ENCODE peak calls at places on chromosome 7, in five cellular contexts. J is lower lobe of right lung, X is cardiac muscle cell, N is cardiac fibroblast, R is endothelial cell. D is an unnamed sample.

GRCh38 chr7:19111474-19112143 is 5.8 kb downstream of the TWIST1 start:
- DNase-seq in X (no peak), J (no peak), N (no peak), R (no peak), D (no peak)

GRCh38 chr7:95736635-95737034 is 35.7 kb upstream of the DYNC1I1 start:
- DNase-seq in N (no peak), X (no peak), R (no peak), J (no peak), D (no peak)

GRCh38 chr7:34327681-34328080 is 330.3 kb upstream of the NPSR1 start:
- DNase-seq in R (no peak), J (no peak), X (no peak), N (peak), D (no peak)

GRCh38 chr7:99196536-99197288 is 11.2 kb downstream of the KPNA7 start:
- DNase-seq in N (peak), X (peak), R (no peak), J (no peak), D (no peak)

GRCh38 chr7:1852781-1853618 is 182.9 kb downstream of the ELFN1 start:
- DNase-seq in J (peak), X (no peak), N (no peak), R (no peak), D (no peak)

GRCh38 chr7:44050121-44050914 is 5.8 kb downstream of the DBNL start:
- DNase-seq in R (no peak), N (no peak), J (no peak), X (no peak), D (no peak)

GRCh38 chr7:136116186-136116585 is 139.0 kb upstream of the MTPN start:
- DNase-seq in N (no peak), X (no peak), R (no peak), J (no peak), D (no peak)

GRCh38 chr7:90661290-90662151 is 65.4 kb downstream of the CDK14 start:
- DNase-seq in J (no peak), R (no peak), N (peak), X (peak), D (no peak)

GRCh38 chr7:13897825-13898224 is 91.6 kb downstream of the ETV1 start:
- DNase-seq in R (no peak), X (peak), N (peak), J (no peak), D (no peak)

GRCh38 chr7:5296627-5297226 is 14.0 kb downstream of the SLC29A4 start:
- DNase-seq in X (no peak), J (peak), R (peak), N (no peak), D (peak)

GRCh38 chr7:150388709-150389531 is 9.8 kb downstream of the ZNF775 start:
- DNase-seq in N (no peak), J (peak), X (peak), R (no peak), D (no peak)

GRCh38 chr7:30460246-30460633 is 18.3 kb downstream of the NOD1 start:
- DNase-seq in X (peak), R (no peak), N (no peak), J (no peak), D (no peak)

GRCh38 chr7:157423348-157423747 is 86.5 kb downstream of the DNAJB6 start:
- DNase-seq in N (peak), R (no peak), X (peak), J (no peak), D (no peak)

GRCh38 chr7:44368885-44369284 is 43.5 kb upstream of the CAMK2B start:
- DNase-seq in N (peak), R (no peak), J (no peak), X (no peak), D (no peak)

GRCh38 chr7:148472406-148472805 is 118.2 kb upstream of the C7orf33 start:
- DNase-seq in J (no peak), R (no peak), N (no peak), X (no peak), D (no peak)

GRCh38 chr7:30510124-30511074 is 5.8 kb upstream of the GGCT start:
- DNase-seq in J (peak), N (peak), X (peak), R (peak), D (no peak)

GRCh38 chr7:11775401-11775800 is 56.6 kb downstream of the THSD7A start:
- DNase-seq in N (no peak), R (no peak), X (no peak), J (no peak), D (no peak)

GRCh38 chr7:119197872-119198527 is 973.5 kb downstream of the ANKRD7 start:
- DNase-seq in J (no peak), X (peak), N (peak), R (peak), D (peak)

GRCh38 chr7:144975882-144976281 is 140.0 kb upstream of the TPK1 start:
- DNase-seq in N (no peak), X (no peak), J (no peak), R (no peak), D (no peak)

GRCh38 chr7:137572071-137572784 is 228.7 kb upstream of the PTN start:
- DNase-seq in R (no peak), X (no peak), N (peak), J (no peak), D (no peak)

GRCh38 chr7:43646603-43647313 is 63.9 kb downstream of the STK17A start:
- DNase-seq in X (peak), R (no peak), J (no peak), N (peak), D (no peak)

GRCh38 chr7:24701232-24701898 is 55.9 kb downstream of the GSDME start:
- DNase-seq in J (no peak), R (no peak), N (peak), X (peak), D (no peak)

GRCh38 chr7:108097703-108098102 is 32.5 kb downstream of the LAMB4 start:
- DNase-seq in R (peak), X (peak), N (peak), J (no peak), D (no peak)

GRCh38 chr7:8154290-8154689 is 107.7 kb downstream of the ICA1 start:
- DNase-seq in R (no peak), N (no peak), X (no peak), J (no peak), D (no peak)

GRCh38 chr7:121244120-121244865 is 84.5 kb upstream of the WNT16 start:
- DNase-seq in R (no peak), J (no peak), X (no peak), N (no peak), D (no peak)

GRCh38 chr7:101119876-101120275 is 7.0 kb upstream of the SERPINE1 start:
- DNase-seq in N (no peak), X (peak), R (no peak), J (no peak), D (no peak)

GRCh38 chr7:96695581-96695980 is 14.1 kb downstream of the SEM1 start:
- DNase-seq in N (no peak), X (no peak), J (no peak), R (no peak), D (no peak)

GRCh38 chr7:91288208-91288824 is 24.1 kb downstream of the FZD1 start:
- DNase-seq in X (peak), J (no peak), N (peak), R (peak), D (peak)

GRCh38 chr7:122166708-122167107 is 22.7 kb upstream of the AASS start:
- DNase-seq in N (peak), X (peak), R (no peak), J (no peak), D (no peak)

GRCh38 chr7:2120251-2120660 is 112.5 kb downstream of the MAD1L1 start:
- DNase-seq in R (no peak), N (no peak), X (peak), J (no peak), D (no peak)

GRCh38 chr7:2104107-2104710 is 128.5 kb downstream of the MAD1L1 start:
- DNase-seq in R (peak), N (peak), J (peak), X (peak), D (peak)

GRCh38 chr7:149598721-149599308 is 101.2 kb upstream of the ZNF746 start:
- DNase-seq in J (no peak), X (peak), R (peak), N (peak), D (peak)

GRCh38 chr7:99392659-99393362 is 15.6 kb downstream of the PDAP1 start:
- DNase-seq in N (peak), X (peak), R (peak), J (peak), D (peak)

GRCh38 chr7:102897211-102897621 is 15.6 kb upstream of the LRRC17 start:
- DNase-seq in R (no peak), N (no peak), X (no peak), J (no peak), D (no peak)

GRCh38 chr7:152989889-152990380 is 230.4 kb downstream of the ACTR3B start:
- DNase-seq in J (no peak), N (peak), R (peak), X (peak), D (peak)

GRCh38 chr7:117810642-117811512 is 62.4 kb downstream of the CTTNBP2 start:
- DNase-seq in N (peak), R (no peak), X (no peak), J (no peak), D (no peak)

GRCh38 chr7:27082171-27082570 is 13.6 kb downstream of the HOXA1 start:
- DNase-seq in N (no peak), J (no peak), X (no peak), R (no peak), D (no peak)

GRCh38 chr7:5234852-5235831 is 45.1 kb downstream of the WIPI2 start:
- DNase-seq in R (no peak), N (no peak), X (no peak), J (peak), D (no peak)

DNA sequence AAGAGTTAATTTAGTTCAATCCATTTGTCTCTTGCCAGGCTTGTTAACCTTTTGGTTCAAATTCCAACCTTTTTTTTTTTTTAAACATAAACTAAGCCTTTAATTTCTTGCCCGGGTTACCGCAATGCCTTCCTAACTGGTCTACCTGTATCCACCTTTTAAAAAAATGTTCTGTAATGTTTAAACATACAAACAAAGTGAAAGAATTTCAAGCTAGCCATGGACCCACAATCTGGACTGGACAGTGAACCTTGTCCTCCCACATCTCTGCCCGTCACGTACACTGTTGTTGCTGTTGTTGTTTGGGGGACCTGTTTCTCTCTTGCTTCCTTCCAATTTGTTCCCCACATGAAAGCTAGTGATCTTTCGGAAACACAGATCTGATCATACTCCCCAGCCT is 724.7 kb upstream of the AUTS2 start:
- DNase-seq in J (no peak), R (no peak), X (no peak), N (no peak), D (no peak)
- TF ChIP-seq CTCF in J (no peak), R (no peak), X (no peak), N (no peak), D (no peak)

DNA sequence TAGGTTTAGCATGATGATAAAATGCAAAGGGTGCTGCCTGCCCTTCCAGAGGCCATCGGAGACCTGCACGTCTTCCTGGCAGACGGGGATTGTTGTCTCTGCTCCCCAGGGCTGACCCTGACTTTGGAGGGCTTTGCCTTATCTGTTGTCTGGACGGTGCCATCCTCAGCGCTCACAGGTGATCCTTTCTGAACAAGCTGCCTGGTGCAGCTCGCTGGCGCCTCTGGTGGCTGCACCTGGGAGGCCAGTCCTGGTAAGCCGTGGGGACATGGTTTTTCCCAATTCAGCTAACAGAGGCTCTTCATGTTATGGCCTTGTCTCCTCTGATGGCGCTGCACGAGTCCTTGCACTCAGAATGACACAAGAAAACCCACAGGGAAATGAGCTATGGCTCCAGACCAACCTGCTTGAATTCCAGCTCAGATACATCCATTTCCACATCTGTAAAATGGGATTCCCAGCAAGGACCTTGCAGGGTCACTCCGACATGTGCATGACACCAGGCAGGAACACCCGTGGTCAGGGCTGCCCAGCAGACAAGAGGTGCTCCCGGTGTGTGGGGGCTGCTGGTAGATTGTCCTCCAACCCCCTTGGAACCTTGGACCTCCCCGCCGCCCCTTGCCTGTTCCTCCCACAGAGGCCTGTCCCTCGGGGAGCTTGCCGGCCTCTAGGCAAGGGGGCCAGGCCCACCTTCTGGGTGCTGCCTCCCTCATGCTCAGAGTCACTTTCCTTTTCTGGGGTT is 50.4 kb upstream of the SHH start:
- DNase-seq in X (no peak), J (no peak), N (no peak), R (no peak), D (no peak)
- TF ChIP-seq CTCF in X (no peak), J (no peak), N (peak), R (no peak), D (peak)

GRCh38 chr7:55827577-55827976 is 35.0 kb downstream of the SEPTIN14 start:
- DNase-seq in R (no peak), X (no peak), N (no peak), J (no peak), D (no peak)
- TF ChIP-seq CTCF in R (no peak), X (no peak), N (no peak), J (no peak), D (no peak)

GRCh38 chr7:522071-522937 is 2.7 kb upstream of the PDGFA start:
- DNase-seq in R (no peak), N (peak), X (peak), J (no peak), D (no peak)
- TF ChIP-seq CTCF in R (no peak), N (no peak), X (no peak), J (no peak), D (no peak)

D was measured in neural crest cell.